ENCODE peak calls at places on chromosomes 6 and 20, in eight cellular contexts. I is spleen; V is uterus; B is GM06990; L is left ventricle myocardium inferior; Q is astrocyte; Y is AG04450; K is CD4-positive, alpha-beta T cell. S is an unnamed sample.

GRCh38 chr6:167401525-167402194 is 76.8 kb downstream of the TTLL2 start:
- DNase-seq in I (peak; percentile 68), V (no peak), B (no peak), L (no peak), Q (no peak), Y (no peak), K (no peak), S (no peak)

GRCh38 chr6:65505736-65506135 is 201.3 kb downstream of the EYS start:
- DNase-seq in I (no peak), V (no peak), B (no peak), L (no peak), Q (no peak), Y (no peak), K (no peak), S (no peak)

GRCh38 chr20:18279231-18279630 is 9.1 kb upstream of the ZNF133 start:
- DNase-seq in I (no peak), V (no peak), B (no peak), L (no peak), Q (no peak), Y (no peak), K (no peak), S (no peak)

GRCh38 chr6:159871911-159872310 is 18.9 kb upstream of the MAS1 start:
- DNase-seq in I (no peak), V (no peak), B (no peak), L (no peak), Q (peak; percentile 34), Y (no peak), K (no peak), S (no peak)

GRCh38 chr20:39089029-39089428 is 126.9 kb downstream of the DHX35 start:
- DNase-seq in I (no peak), V (no peak), B (no peak), L (no peak), Q (no peak), Y (no peak), K (no peak), S (no peak)

GRCh38 chr20:17752452-17752851 is 52.7 kb downstream of the BANF2 start:
- DNase-seq in I (no peak), V (no peak), B (no peak), L (no peak), Q (no peak), Y (no peak), K (no peak), S (no peak)

GRCh38 chr6:6007311-6008113 is 787 bp upstream of the NRN1 start:
- DNase-seq in I (peak; percentile 75), V (no peak), B (no peak), L (no peak), Q (no peak), Y (no peak), K (no peak), S (peak; percentile 60)

GRCh38 chr6:129385117-129385516 is 324.9 kb downstream of the ARHGAP18 start:
- DNase-seq in I (no peak), V (no peak), B (no peak), L (no peak), Q (no peak), Y (no peak), K (no peak), S (no peak)

GRCh38 chr6:11810854-11811643 is 32.4 kb upstream of the ADTRP start:
- DNase-seq in I (no peak), V (no peak), B (no peak), L (no peak), Q (peak; percentile 47), Y (no peak), K (no peak), S (no peak)

GRCh38 chr20:22663528-22664025 is 79.2 kb upstream of the FOXA2 start:
- DNase-seq in I (no peak), V (no peak), B (no peak), L (no peak), Q (no peak), Y (no peak), K (no peak), S (no peak)

GRCh38 chr6:55913213-55914195 is 38.1 kb upstream of the BMP5 start:
- DNase-seq in I (no peak), V (no peak), B (no peak), L (no peak), Q (peak; percentile 23), Y (no peak), K (no peak), S (no peak)

GRCh38 chr6:10486215-10486614 is 34.9 kb upstream of the GCNT2 start:
- DNase-seq in I (no peak), V (no peak), B (no peak), L (no peak), Q (no peak), Y (no peak), K (no peak), S (no peak)

GRCh38 chr6:35096129-35096852 is 44.8 kb downstream of the TCP11 start:
- DNase-seq in I (no peak), V (no peak), B (no peak), L (no peak), Q (peak; percentile 91), Y (peak; percentile 24), K (no peak), S (no peak)

GRCh38 chr20:14865169-14865568 is 527.8 kb upstream of the FLRT3 start:
- DNase-seq in I (no peak), V (no peak), B (no peak), L (no peak), Q (peak; percentile 2), Y (no peak), K (no peak), S (no peak)

GRCh38 chr6:112153926-112154621 is 66.7 kb downstream of the FAM229B start:
- DNase-seq in I (no peak), V (no peak), B (no peak), L (no peak), Q (peak; percentile 94), Y (no peak), K (no peak), S (no peak)

GRCh38 chr6:139926711-139927110 is 552.3 kb upstream of the CITED2 start:
- DNase-seq in I (no peak), V (no peak), B (no peak), L (no peak), Q (peak; percentile 79), Y (no peak), K (no peak), S (no peak)

GRCh38 chr20:41300906-41301305 is 16.6 kb downstream of the ZHX3 start:
- DNase-seq in I (no peak), V (no peak), B (no peak), L (no peak), Q (no peak), Y (no peak), K (no peak), S (no peak)

GRCh38 chr6:129789974-129790373 is 71.1 kb downstream of the TMEM244 start:
- DNase-seq in I (no peak), V (no peak), B (no peak), L (no peak), Q (no peak), Y (no peak), K (no peak), S (no peak)

GRCh38 chr6:142322066-142322465 is 20.3 kb downstream of the ADGRG6 start:
- DNase-seq in I (no peak), V (no peak), B (no peak), L (no peak), Q (no peak), Y (no peak), K (no peak), S (no peak)

GRCh38 chr20:11912013-11912663 is 5.6 kb upstream of the BTBD3 start:
- DNase-seq in I (no peak), V (no peak), B (no peak), L (no peak), Q (no peak), Y (no peak), K (no peak), S (peak; percentile 22)
- TF ChIP-seq CTCF in I (peak; percentile 18), V (no peak), B (no peak), L (peak; percentile 55), Q (peak; percentile 30), Y (peak; percentile 46), K (peak; percentile 18), S (peak; percentile 42)

GRCh38 chr6:81608776-81609175 is 143.7 kb downstream of the TENT5A start:
- DNase-seq in I (no peak), V (no peak), B (no peak), L (no peak), Q (peak; percentile 11), Y (no peak), K (no peak), S (no peak)

GRCh38 chr6:81612136-81612535 is 140.3 kb downstream of the TENT5A start:
- DNase-seq in I (no peak), V (no peak), B (no peak), L (no peak), Q (no peak), Y (no peak), K (no peak), S (no peak)

GRCh38 chr6:81609736-81610135 is 142.7 kb downstream of the TENT5A start:
- DNase-seq in I (no peak), V (no peak), B (no peak), L (no peak), Q (no peak), Y (no peak), K (no peak), S (no peak)

GRCh38 chr6:81613606-81614005 is 138.9 kb downstream of the TENT5A start:
- DNase-seq in I (no peak), V (no peak), B (no peak), L (no peak), Q (peak; percentile 86), Y (peak; percentile 24), K (no peak), S (no peak)

DNA sequence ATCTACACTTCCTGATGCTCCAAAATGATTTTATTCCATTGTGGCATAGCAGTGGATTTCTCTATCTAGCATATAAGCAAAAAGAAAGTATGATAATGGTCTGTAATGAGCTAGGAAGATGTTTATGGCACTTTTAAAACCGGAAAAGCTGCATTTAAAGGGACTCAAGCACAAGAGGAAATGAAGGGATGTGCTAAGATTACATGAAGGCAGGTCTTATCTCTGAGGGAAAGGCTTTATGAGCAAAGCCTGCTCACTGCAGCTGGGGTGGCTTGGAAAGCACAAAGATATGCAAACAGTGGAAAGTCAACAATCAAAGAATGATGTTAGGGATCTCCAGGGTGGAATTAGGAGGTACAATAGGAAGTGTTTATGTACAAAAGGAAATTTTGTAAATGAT is 138.2 kb downstream of the TENT5A start:
- DNase-seq in I (no peak), V (no peak), B (no peak), L (no peak), Q (peak; percentile 68), Y (peak; percentile 41), K (no peak), S (no peak)
- TF ChIP-seq CTCF in I (no peak), V (no peak), B (no peak), L (no peak), Q (no peak), Y (no peak), K (no peak), S (no peak)

GRCh38 chr20:10412591-10413408 is 21.2 kb downstream of the MKKS start:
- DNase-seq in I (no peak), V (no peak), B (no peak), L (no peak), Q (peak; percentile 10), Y (no peak), K (no peak), S (no peak)
- TF ChIP-seq CTCF in I (no peak), V (no peak), B (peak; percentile 27), L (peak; percentile 10), Q (peak; percentile 21), Y (peak; percentile 37), K (no peak), S (no peak)

DNA sequence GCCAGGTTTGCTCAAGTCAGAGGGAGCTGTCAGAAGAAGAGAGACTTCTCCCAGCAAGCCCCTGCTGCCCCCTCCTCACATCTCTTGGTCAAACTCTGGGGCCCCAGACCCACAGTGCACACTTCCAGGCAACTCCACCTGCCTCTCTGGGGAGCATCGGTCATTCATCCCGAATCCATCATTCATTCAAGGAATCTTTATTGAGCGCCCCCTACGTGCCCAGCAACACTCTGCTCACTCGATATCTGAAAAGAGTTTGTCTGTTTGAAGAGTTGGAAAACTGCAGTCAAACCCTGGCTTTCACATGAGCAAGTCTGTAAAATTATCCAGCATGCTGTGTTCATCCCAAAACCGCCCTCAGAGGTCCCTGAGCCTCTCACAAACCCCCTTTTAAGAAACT is 66.2 kb downstream of the PRR18 start:
- DNase-seq in I (no peak), V (no peak), B (no peak), L (no peak), Q (no peak), Y (no peak), K (no peak), S (no peak)
- TF ChIP-seq CTCF in I (no peak), V (no peak), B (peak; percentile 27), L (no peak), Q (no peak), Y (no peak), K (no peak), S (no peak)

S was measured in GM10248.